ENCODE peak calls at places on chromosome 5, in five cellular contexts. F, H, O, K and N are unnamed samples. For H3K4me1, the result is how much of the 10 kb centered on the place peaks cover.

GRCh38 chr5:112930082-112930344 is 8.0 kb upstream of the REEP5 start:
- DNase-seq in F (no peak), H (peak), K (no peak), O (no peak), N (no peak)

GRCh38 chr5:141680751-141681201 is 1.3 kb downstream of the ARAP3 start:
- DNase-seq in H (no peak), K (no peak), O (no peak), F (no peak), N (peak)

GRCh38 chr5:33843579-33843978 is 48.2 kb downstream of the ADAMTS12 start:
- DNase-seq in K (no peak), F (no peak), O (no peak), H (no peak), N (no peak)

GRCh38 chr5:181056431-181056830 is 16.4 kb downstream of the BTNL9 start:
- DNase-seq in H (no peak), F (no peak), K (no peak), O (no peak), N (no peak)

GRCh38 chr5:95647331-95647659 is 718 bp downstream of the RFESD start:
- DNase-seq in K (no peak), O (no peak), F (peak), H (no peak), N (no peak)

GRCh38 chr5:124519396-124519795 is 227.0 kb downstream of the ZNF608 start:
- DNase-seq in O (no peak), K (peak), H (no peak), F (no peak), N (no peak)

GRCh38 chr5:1594336-1595106 is 70.8 kb upstream of the LPCAT1 start:
- DNase-seq in H (peak), O (peak), K (peak), F (peak), N (peak)

GRCh38 chr5:6452622-6453504 is 4.2 kb downstream of the UBE2QL1 start:
- DNase-seq in K (no peak), O (no peak), H (no peak), F (no peak), N (no peak)

GRCh38 chr5:77311217-77311571 is 100.7 kb downstream of the PDE8B start:
- DNase-seq in H (no peak), K (no peak), O (no peak), F (no peak), N (no peak)

GRCh38 chr5:157563373-157564148 is 12.0 kb downstream of the ADAM19 start:
- DNase-seq in O (no peak), K (no peak), F (no peak), H (no peak), N (no peak)

GRCh38 chr5:131610198-131611063 is 24.6 kb downstream of the RAPGEF6 start:
- DNase-seq in F (no peak), H (no peak), K (peak), O (peak), N (no peak)

GRCh38 chr5:173670791-173671120 is 54.3 kb upstream of the BOD1 start:
- DNase-seq in K (no peak), F (no peak), H (no peak), O (no peak), N (no peak)

GRCh38 chr5:80231243-80231642 is 24.6 kb downstream of the SERINC5 start:
- DNase-seq in K (no peak), H (no peak), F (no peak), O (no peak), N (no peak)

GRCh38 chr5:51345106-51345505 is 38.1 kb upstream of the ISL1 start:
- DNase-seq in F (no peak), O (peak), H (no peak), K (no peak), N (no peak)

GRCh38 chr5:16534280-16534679 is 68.7 kb upstream of the ZNF622 start:
- DNase-seq in H (no peak), F (no peak), O (no peak), K (no peak), N (no peak)

GRCh38 chr5:176536132-176536901 is 885 bp downstream of the RNF44 start:
- DNase-seq in F (peak), H (peak), K (peak), O (no peak), N (peak)

GRCh38 chr5:89457411-89458329 is 574.7 kb upstream of the MEF2C start:
- DNase-seq in K (no peak), O (peak), F (peak), H (no peak), N (no peak)

GRCh38 chr5:18314192-18314778 is 680.0 kb downstream of the TAF11L14 start:
- DNase-seq in H (no peak), K (peak), O (peak), F (peak), N (no peak)

GRCh38 chr5:51225671-51226419 is 157.4 kb upstream of the ISL1 start:
- DNase-seq in O (no peak), K (peak), H (no peak), F (no peak), N (no peak)

GRCh38 chr5:8473016-8473415 is 604.1 kb downstream of the MTRR start:
- DNase-seq in F (no peak), O (no peak), K (no peak), H (no peak), N (no peak)

GRCh38 chr5:119049824-119050449 is 20.9 kb upstream of the DMXL1 start:
- DNase-seq in H (no peak), O (no peak), F (no peak), K (no peak), N (no peak)

GRCh38 chr5:101728933-101729332 is 567.2 kb downstream of the SLCO4C1 start:
- DNase-seq in O (peak), H (no peak), F (no peak), K (peak), N (no peak)

GRCh38 chr5:116887104-116887503 is 312.5 kb upstream of the SEMA6A start:
- DNase-seq in F (no peak), H (no peak), O (no peak), K (no peak), N (no peak)

GRCh38 chr5:175658299-175659145 is 651 bp downstream of the HRH2 start:
- DNase-seq in H (peak), F (no peak), K (peak), O (no peak), N (peak)

GRCh38 chr5:23466401-23466886 is 41.0 kb upstream of the PRDM9 start:
- DNase-seq in F (no peak), O (no peak), K (no peak), H (no peak), N (no peak)

GRCh38 chr5:134590992-134591659 is 41.5 kb downstream of the SAR1B start:
- DNase-seq in H (no peak), K (peak), F (no peak), O (peak), N (no peak)

GRCh38 chr5:35626108-35626507 is 8.4 kb downstream of the SPEF2 start:
- DNase-seq in K (no peak), H (no peak), O (no peak), F (no peak), N (no peak)

DNA sequence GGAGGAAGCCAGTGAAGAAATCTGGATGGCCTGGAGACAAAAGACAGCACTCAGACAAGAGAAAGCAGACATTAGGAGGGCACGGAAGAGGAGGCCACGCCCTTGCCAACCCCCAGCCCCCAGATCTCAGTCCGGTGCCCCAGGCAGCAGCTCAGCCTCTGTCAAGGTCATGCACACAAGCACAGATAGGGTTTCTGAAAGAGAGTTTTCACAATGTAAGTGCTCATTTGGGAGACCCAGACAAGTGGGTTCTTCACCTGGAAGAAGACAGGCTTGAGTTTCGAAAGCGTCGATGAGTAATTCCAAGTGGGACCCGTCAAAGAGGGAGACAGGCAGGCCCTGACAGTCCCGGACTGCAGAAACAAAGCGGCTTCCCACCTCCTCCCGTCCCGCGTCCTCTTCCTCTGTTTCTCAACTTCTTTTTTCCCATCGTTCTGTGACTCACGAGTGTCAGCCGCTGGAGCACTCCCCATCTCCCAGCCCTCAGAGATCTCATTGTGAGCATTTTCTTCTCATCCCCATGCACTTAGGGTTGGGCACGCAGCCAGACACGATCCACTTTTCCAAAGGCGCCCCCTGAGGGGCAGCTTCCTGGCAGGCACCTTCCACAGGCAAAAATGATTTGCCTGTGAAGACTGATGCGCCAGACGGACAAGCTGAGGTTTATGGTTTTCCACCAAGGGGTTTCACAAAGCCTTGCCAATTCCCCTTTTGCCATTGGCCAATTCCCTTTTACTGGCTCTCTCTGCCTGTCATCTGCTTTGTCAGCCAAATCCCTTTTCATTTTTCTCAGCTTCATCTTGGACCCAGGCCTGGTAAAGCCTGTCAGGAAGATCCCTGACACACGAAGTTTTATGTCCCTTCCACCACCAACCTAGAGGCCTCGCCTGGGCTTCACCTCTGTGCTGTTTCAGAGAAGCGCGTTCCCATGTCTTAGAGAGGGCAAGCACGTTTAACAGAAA is 86.4 kb upstream of the ANKRD55 start:
- DNase-seq in F (peak), H (no peak), K (no peak), O (no peak), N (peak)
- H3K27ac ChIP-seq in F (peak), H (no peak), K (no peak), O (no peak), N (no peak)

GRCh38 chr5:171379961-171380360 is 7.7 kb upstream of the NPM1 start:
- DNase-seq in H (no peak), F (no peak), K (no peak), O (no peak), N (peak)
- H3K4me1 ChIP-seq in H (under half), F (under half), K (under half), O (under half), N (under half)

DNA sequence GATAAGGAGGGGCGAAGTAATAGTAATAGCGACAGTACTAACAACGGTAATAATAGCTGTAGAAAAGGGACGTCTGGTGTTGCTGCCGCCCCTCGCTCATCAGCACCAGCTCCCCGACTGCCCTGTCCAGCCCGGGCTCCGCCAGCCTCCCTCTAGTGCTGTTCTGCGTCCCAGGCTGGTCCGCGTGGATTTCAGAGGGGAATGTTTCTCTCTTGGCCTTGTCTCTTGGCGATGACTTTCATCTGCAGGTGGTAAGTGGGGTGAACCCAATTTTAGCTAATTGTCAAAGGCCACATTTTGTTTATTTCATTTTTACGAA is 592 bp downstream of the SNCAIP start:
- DNase-seq in O (no peak), F (peak), H (no peak), K (peak), N (no peak)
- H3K4me3 ChIP-seq in O (peak), F (peak), H (no peak), K (peak), N (peak)

DNA sequence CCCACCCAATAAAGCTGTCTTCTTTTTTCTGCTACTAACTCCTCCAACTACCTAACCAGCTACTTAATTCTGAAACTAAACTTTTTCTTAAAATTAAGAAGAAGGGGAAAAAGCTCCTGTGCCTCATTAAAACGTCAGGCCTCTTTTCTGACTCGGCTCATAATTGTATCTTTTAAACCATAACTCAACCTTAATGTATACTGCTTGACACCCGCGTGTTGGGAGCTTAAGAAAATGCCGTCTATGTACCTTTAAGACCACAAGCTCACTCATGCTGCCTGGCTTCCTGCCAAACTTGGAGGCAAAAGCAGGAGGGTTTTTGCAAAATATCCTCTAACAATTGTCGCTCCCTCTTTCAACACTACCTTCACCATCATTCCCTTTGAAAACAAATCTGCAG is 5.0 kb downstream of the EBF1 start:
- DNase-seq in K (peak), O (peak), F (peak), H (peak), N (peak)
- H3K27ac ChIP-seq in K (no peak), O (no peak), F (peak), H (no peak), N (no peak)

GRCh38 chr5:37738057-37738691 is 101.7 kb downstream of the GDNF start:
- DNase-seq in F (peak), O (peak), H (no peak), K (no peak), N (no peak)
- H3K4me1 ChIP-seq in F (under half), O (under half), H (under half), K (under half), N (under half)